ENCODE peak calls at places on chromosome 16, in six cellular contexts. One of them, this sample, is unnamed.

GRCh38 chr16:27446721-27447120 is 44.7 kb downstream of the IL21R start:
- DNase-seq in GM12891: no peak
- DNase-seq in GM12878: no peak
- DNase-seq in K562: no peak
- DNase-seq in HepG2: no peak
- DNase-seq in H1: no peak
- DNase-seq in this sample: peak

GRCh38 chr16:78002915-78003538 is 19.3 kb upstream of the CLEC3A start:
- DNase-seq in HepG2: peak
- DNase-seq in H1: peak
- DNase-seq in K562: peak
- DNase-seq in GM12891: peak
- DNase-seq in GM12878: peak
- DNase-seq in this sample: peak

GRCh38 chr16:14559809-14560227 is 70.2 kb downstream of the PARN start:
- DNase-seq in H1: no peak
- DNase-seq in GM12891: no peak
- DNase-seq in K562: no peak
- DNase-seq in HepG2: peak
- DNase-seq in GM12878: no peak
- DNase-seq in this sample: no peak

GRCh38 chr16:24499193-24499814 is 40.1 kb upstream of the RBBP6 start:
- DNase-seq in H1: peak
- DNase-seq in HepG2: peak
- DNase-seq in K562: peak
- DNase-seq in GM12878: no peak
- DNase-seq in GM12891: no peak
- DNase-seq in this sample: no peak

GRCh38 chr16:2692948-2693651 is 10.8 kb downstream of the KCTD5 start:
- DNase-seq in H1: no peak
- DNase-seq in K562: no peak
- DNase-seq in GM12891: no peak
- DNase-seq in HepG2: no peak
- DNase-seq in GM12878: no peak
- DNase-seq in this sample: no peak

GRCh38 chr16:7200320-7200719 is 132.3 kb upstream of the RBFOX1 start:
- DNase-seq in GM12891: no peak
- DNase-seq in GM12878: no peak
- DNase-seq in HepG2: no peak
- DNase-seq in H1: no peak
- DNase-seq in K562: no peak
- DNase-seq in this sample: no peak

GRCh38 chr16:26595199-26595598 is 471.5 kb upstream of the C16orf82 start:
- DNase-seq in K562: no peak
- DNase-seq in HepG2: no peak
- DNase-seq in H1: no peak
- DNase-seq in GM12878: no peak
- DNase-seq in GM12891: no peak
- DNase-seq in this sample: no peak

GRCh38 chr16:22035094-22035675 is 27.3 kb downstream of the MOSMO start:
- DNase-seq in GM12891: no peak
- DNase-seq in K562: no peak
- DNase-seq in H1: no peak
- DNase-seq in GM12878: peak
- DNase-seq in HepG2: no peak
- DNase-seq in this sample: no peak

GRCh38 chr16:21081329-21081728 is 69.3 kb downstream of the DNAH3 start:
- DNase-seq in GM12878: no peak
- DNase-seq in H1: no peak
- DNase-seq in GM12891: no peak
- DNase-seq in HepG2: no peak
- DNase-seq in K562: no peak
- DNase-seq in this sample: no peak

DNA sequence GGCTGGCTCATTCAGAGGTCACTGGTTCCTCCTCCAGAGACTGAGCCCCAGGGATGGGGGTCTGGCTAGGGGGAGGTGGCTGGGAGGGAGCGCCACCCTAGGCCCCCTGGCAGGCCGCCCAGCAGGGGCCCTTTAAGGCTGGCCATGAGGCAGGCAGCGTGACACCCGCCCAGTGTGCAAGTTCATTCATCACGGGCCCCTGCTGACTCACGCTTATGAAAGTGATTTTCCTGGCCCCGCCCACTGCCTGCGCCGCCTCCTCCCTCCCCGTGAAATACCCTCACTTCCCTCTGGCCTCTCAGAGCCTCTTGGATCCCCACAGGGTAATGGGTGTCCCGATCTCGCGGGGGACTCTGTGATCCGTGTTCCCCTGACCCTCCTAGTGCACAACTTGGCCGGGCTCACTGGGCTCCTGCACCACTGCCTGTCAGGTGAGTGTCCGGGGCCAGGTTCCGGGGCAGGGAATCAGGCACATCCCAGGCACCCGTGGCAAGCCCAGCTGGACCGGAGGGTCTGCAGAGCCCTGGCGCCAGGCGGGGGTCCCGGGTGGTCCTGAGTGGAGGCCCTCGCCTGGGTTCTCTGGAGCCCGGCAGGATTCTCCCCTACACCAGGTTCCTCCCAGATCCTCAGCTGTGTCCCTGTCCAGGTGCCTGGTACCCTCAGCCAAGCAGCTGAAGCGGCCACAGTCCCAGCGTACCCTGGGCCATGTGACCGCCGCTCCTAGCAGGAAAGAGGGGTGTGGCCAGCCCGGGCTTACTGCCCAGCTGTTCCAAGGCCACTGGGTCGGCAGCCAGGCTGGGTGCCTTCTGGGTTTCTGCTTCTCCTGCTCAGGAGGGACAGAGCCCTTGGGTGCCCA is at the start of gene OSGIN1:
- DNase-seq in K562: peak
- DNase-seq in H1: no peak
- DNase-seq in HepG2: peak
- DNase-seq in GM12891: peak
- DNase-seq in GM12878: peak
- DNase-seq in this sample: peak
- TF ChIP-seq POLR2AphosphoS5 in K562: peak
- TF ChIP-seq POLR2AphosphoS5 in H1: no peak
- TF ChIP-seq POLR2AphosphoS5 in HepG2: peak
- TF ChIP-seq POLR2AphosphoS5 in GM12891: no peak
- TF ChIP-seq POLR2AphosphoS5 in GM12878: no peak
- TF ChIP-seq POLR2AphosphoS5 in this sample: no peak

DNA sequence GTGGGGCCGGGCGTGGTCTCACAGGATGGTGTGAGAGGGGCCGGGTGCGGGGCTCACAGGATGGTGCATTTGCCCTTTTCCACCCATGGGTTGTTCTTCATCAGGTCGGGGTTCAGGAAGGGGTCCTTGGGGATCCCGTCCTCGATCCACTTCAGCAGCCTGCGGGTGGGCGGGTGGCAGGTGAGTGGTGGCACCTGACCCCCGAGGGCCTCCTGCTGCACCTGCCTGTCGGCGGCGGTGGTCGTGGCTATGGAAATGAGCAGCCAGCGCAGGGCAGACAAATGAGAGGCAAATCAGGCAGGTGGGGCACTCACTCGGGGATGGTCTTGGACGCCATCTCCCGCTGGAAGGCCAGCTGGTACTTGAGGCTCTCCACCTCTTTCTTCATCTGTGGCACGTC is 1.9 kb downstream of the GNG13 start:
- DNase-seq in K562: no peak
- DNase-seq in H1: no peak
- DNase-seq in HepG2: no peak
- DNase-seq in GM12878: no peak
- DNase-seq in GM12891: no peak
- DNase-seq in this sample: no peak
- TF ChIP-seq POLR2A in K562: no peak
- TF ChIP-seq POLR2A in H1: no peak
- TF ChIP-seq POLR2A in HepG2: no peak
- TF ChIP-seq POLR2A in GM12878: no peak
- TF ChIP-seq POLR2A in GM12891: no peak
- TF ChIP-seq POLR2A in this sample: no peak

DNA sequence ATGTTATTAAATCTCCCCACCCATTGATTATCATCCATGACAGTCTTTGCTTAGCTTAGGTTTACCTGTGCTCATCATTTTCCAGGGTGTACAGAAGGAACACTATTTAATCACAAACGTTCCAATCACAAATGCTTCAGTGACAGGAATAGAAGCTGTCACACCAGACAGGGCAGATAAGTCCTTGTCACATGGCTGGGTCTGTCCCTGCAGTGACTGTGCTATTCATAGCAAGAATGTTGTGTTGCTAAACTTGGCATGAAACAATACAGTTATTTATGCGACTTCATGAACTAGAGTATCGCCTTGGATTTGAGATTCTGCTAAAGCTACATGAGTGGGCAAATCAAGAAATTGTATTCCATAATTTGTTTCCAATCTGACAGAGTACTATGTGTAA is 108.4 kb downstream of the CDH13 start:
- DNase-seq in H1: no peak
- DNase-seq in K562: no peak
- DNase-seq in HepG2: no peak
- DNase-seq in GM12891: no peak
- DNase-seq in GM12878: no peak
- DNase-seq in this sample: no peak
- TF ChIP-seq TAF1 in H1: no peak
- TF ChIP-seq TAF1 in K562: no peak
- TF ChIP-seq TAF1 in HepG2: no peak
- TF ChIP-seq TAF1 in GM12891: no peak
- TF ChIP-seq TAF1 in GM12878: no peak
- TF ChIP-seq TAF1 in this sample: no peak

GRCh38 chr16:79599837-79600635 is 501 bp downstream of the MAF start:
- DNase-seq in H1: no peak
- DNase-seq in K562: no peak
- DNase-seq in HepG2: no peak
- DNase-seq in GM12878: no peak
- DNase-seq in GM12891: peak
- DNase-seq in this sample: no peak
- TF ChIP-seq POLR2AphosphoS5 in H1: no peak
- TF ChIP-seq POLR2AphosphoS5 in K562: no peak
- TF ChIP-seq POLR2AphosphoS5 in HepG2: no peak
- TF ChIP-seq POLR2AphosphoS5 in GM12878: no peak
- TF ChIP-seq POLR2AphosphoS5 in GM12891: no peak
- TF ChIP-seq POLR2AphosphoS5 in this sample: no peak

GRCh38 chr16:30922960-30923535 is 324 bp upstream of the FBXL19 start:
- DNase-seq in K562: peak
- DNase-seq in GM12878: peak
- DNase-seq in H1: peak
- DNase-seq in GM12891: peak
- DNase-seq in HepG2: peak
- DNase-seq in this sample: peak
- TF ChIP-seq POLR2A in K562: peak
- TF ChIP-seq POLR2A in GM12878: peak
- TF ChIP-seq POLR2A in H1: peak
- TF ChIP-seq POLR2A in GM12891: peak
- TF ChIP-seq POLR2A in HepG2: peak
- TF ChIP-seq POLR2A in this sample: peak

GRCh38 chr16:11580451-11581086 is 6.2 kb downstream of the LITAF start:
- DNase-seq in HepG2: no peak
- DNase-seq in GM12891: no peak
- DNase-seq in K562: no peak
- DNase-seq in GM12878: no peak
- DNase-seq in H1: no peak
- DNase-seq in this sample: no peak
- TF ChIP-seq TAF1 in HepG2: no peak
- TF ChIP-seq TAF1 in GM12891: no peak
- TF ChIP-seq TAF1 in K562: no peak
- TF ChIP-seq TAF1 in GM12878: no peak
- TF ChIP-seq TAF1 in H1: no peak
- TF ChIP-seq TAF1 in this sample: no peak

DNA sequence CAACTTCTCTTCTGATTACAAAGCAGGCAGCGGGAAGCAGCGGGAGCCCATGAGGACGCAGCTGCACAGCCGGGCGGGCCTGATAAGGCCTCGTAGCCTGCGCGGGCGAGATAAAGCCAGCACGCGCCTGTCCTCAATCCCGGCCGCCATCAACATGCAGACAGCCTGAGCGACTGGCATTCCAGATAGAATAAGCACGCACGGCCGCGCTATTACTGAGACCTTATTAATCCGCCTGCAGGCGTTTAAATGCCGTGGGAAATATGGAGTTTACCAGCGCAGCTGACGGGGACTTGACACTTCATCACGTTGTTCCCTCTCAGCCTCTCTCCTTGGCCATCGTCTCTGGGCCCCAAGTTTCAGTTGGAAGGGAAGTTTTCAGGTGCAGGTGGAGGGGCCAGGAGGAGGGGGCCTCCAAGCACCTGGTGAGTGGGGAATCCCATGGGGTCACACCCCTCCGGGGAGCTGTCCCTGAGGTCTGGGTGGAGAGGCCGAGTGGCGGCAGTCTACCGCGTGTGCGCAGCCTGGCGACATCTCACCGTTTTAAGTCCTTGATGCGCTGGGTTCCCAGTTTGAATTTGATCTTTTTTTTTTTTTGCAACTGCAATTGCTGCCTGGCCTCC is 27.3 kb upstream of the CBFA2T3 start:
- DNase-seq in K562: peak
- DNase-seq in HepG2: no peak
- DNase-seq in GM12891: no peak
- DNase-seq in GM12878: no peak
- DNase-seq in H1: no peak
- DNase-seq in this sample: no peak
- TF ChIP-seq POLR2AphosphoS5 in K562: peak
- TF ChIP-seq POLR2AphosphoS5 in HepG2: no peak
- TF ChIP-seq POLR2AphosphoS5 in GM12891: no peak
- TF ChIP-seq POLR2AphosphoS5 in GM12878: no peak
- TF ChIP-seq POLR2AphosphoS5 in H1: no peak
- TF ChIP-seq POLR2AphosphoS5 in this sample: no peak

This sample was measured in GM12892.